ENCODE peak calls at places on chromosomes 6 and 20, in seven cellular contexts. B is activated CD4-positive, alpha-beta T cell treated with anti-CD3 and anti-CD28 coated beads, Interleukin-2, amount 50 U/mL, for 48 hours; M is small intestine; C is AG09309; P is GOT3; V is fibroblast of the aortic adventitia; X is sciatic nerve. D is an unnamed sample.

GRCh38 chr20:10675456-10675848 is 1.7 kb upstream of the JAG1 start:
- DNase-seq in X (no peak), P (no peak), C (no peak), M (no peak), B (no peak), V (no peak), D (no peak)

GRCh38 chr6:42129360-42129676 is 13.1 kb downstream of the C6orf132 start:
- DNase-seq in V (no peak), M (no peak), C (no peak), B (no peak), X (no peak), P (no peak), D (no peak)

GRCh38 chr20:35992713-35993335 is 24.4 kb downstream of the CNBD2 start:
- DNase-seq in X (no peak), B (peak; percentile 36), M (peak; percentile 73), V (peak; percentile 70), C (no peak), P (no peak), D (peak; percentile 76)

GRCh38 chr6:22334778-22335177 is 37.9 kb upstream of the PRL start:
- DNase-seq in P (no peak), C (no peak), X (no peak), V (no peak), B (no peak), M (no peak), D (no peak)

GRCh38 chr6:25956231-25956630 is 6.4 kb upstream of the TRIM38 start:
- DNase-seq in M (no peak), C (no peak), V (no peak), P (no peak), B (no peak), X (no peak), D (no peak)

GRCh38 chr6:157037165-157037564 is 260.0 kb downstream of the ARID1B start:
- DNase-seq in P (no peak), C (no peak), X (no peak), V (peak; percentile 51), M (no peak), B (no peak), D (no peak)

GRCh38 chr6:35089935-35090505 is 51.1 kb downstream of the TCP11 start:
- DNase-seq in V (peak; percentile 53), B (no peak), M (no peak), C (peak; percentile 24), P (no peak), X (no peak), D (peak; percentile 60)

GRCh38 chr6:94769197-94769596 is 808.1 kb upstream of the MANEA start:
- DNase-seq in M (no peak), V (no peak), X (no peak), C (no peak), B (no peak), P (no peak), D (no peak)

GRCh38 chr6:118709859-118710350 is 58.5 kb upstream of the CEP85L start:
- DNase-seq in B (peak; percentile 74), C (peak; percentile 67), M (peak; percentile 72), P (no peak), V (no peak), X (no peak), D (peak; percentile 97)

GRCh38 chr6:13866291-13866690 is 51.9 kb upstream of the MCUR1 start:
- DNase-seq in M (no peak), X (no peak), B (no peak), V (no peak), P (no peak), C (no peak), D (no peak)

GRCh38 chr20:3696200-3696599 is 14.4 kb upstream of the ADAM33 start:
- DNase-seq in X (no peak), P (no peak), B (no peak), M (peak; percentile 13), V (no peak), C (no peak), D (no peak)

GRCh38 chr6:142874676-142875075 is 70.3 kb downstream of the HIVEP2 start:
- DNase-seq in B (no peak), V (no peak), M (peak; percentile 80), X (no peak), P (no peak), C (no peak), D (peak; percentile 20)

GRCh38 chr20:7272512-7272911 is 505.0 kb downstream of the BMP2 start:
- DNase-seq in X (no peak), B (no peak), C (no peak), V (peak; percentile 28), P (no peak), M (no peak), D (no peak)

GRCh38 chr6:5443491-5443890 is 182.2 kb downstream of the FARS2 start:
- DNase-seq in X (no peak), P (no peak), V (no peak), B (no peak), M (no peak), C (no peak), D (no peak)

D was measured in HT1080.